ENCODE peak calls at places on chromosomes 2 and 18, in five cellular contexts. C is body of pancreas, N is K562, K is MM.1S, D is breast epithelium. U is an unnamed sample.

GRCh38 chr2:30371772-30372373 is 75.2 kb upstream of the LCLAT1 start:
- DNase-seq in C (no peak), N (no peak), K (no peak), D (no peak), U (no peak)

GRCh38 chr2:46497726-46498125 is 18.4 kb downstream of the TMEM247 start:
- DNase-seq in C (no peak), N (no peak), K (no peak), D (no peak), U (no peak)

GRCh38 chr2:64036343-64036742 is 17.1 kb upstream of the VPS54 start:
- DNase-seq in C (no peak), N (no peak), K (peak; percentile 63), D (no peak), U (no peak)

GRCh38 chr2:138202762-138203161 is 238.5 kb downstream of the HNMT start:
- DNase-seq in C (no peak), N (no peak), K (no peak), D (no peak), U (no peak)

GRCh38 chr2:101205521-101205998 is 47.1 kb upstream of the CNOT11 start:
- DNase-seq in C (peak; percentile 59), N (peak; percentile 30), K (peak; percentile 79), D (no peak), U (peak; percentile 68)

GRCh38 chr2:160207804-160208661 is 8.0 kb upstream of the ITGB6 start:
- DNase-seq in C (peak; percentile 43), N (no peak), K (no peak), D (peak; percentile 82), U (no peak)

GRCh38 chr2:35298493-35298892 is 1057.1 kb upstream of the CRIM1 start:
- DNase-seq in C (no peak), N (no peak), K (no peak), D (no peak), U (no peak)

GRCh38 chr2:24576617-24577016 is 85.6 kb downstream of the NCOA1 start:
- DNase-seq in C (no peak), N (no peak), K (no peak), D (no peak), U (no peak)

GRCh38 chr2:19993731-19994130 is 3.8 kb upstream of the WDR35 start:
- DNase-seq in C (no peak), N (no peak), K (no peak), D (no peak), U (no peak)

GRCh38 chr18:24090876-24091275 is 48.0 kb upstream of the CABYR start:
- DNase-seq in C (no peak), N (no peak), K (no peak), D (no peak), U (no peak)

GRCh38 chr2:172647439-172647838 is 88.2 kb upstream of the RAPGEF4 start:
- DNase-seq in C (no peak), N (no peak), K (no peak), D (no peak), U (no peak)

GRCh38 chr2:68831688-68832087 is 39.5 kb downstream of the BMP10 start:
- DNase-seq in C (no peak), N (no peak), K (no peak), D (no peak), U (no peak)

DNA sequence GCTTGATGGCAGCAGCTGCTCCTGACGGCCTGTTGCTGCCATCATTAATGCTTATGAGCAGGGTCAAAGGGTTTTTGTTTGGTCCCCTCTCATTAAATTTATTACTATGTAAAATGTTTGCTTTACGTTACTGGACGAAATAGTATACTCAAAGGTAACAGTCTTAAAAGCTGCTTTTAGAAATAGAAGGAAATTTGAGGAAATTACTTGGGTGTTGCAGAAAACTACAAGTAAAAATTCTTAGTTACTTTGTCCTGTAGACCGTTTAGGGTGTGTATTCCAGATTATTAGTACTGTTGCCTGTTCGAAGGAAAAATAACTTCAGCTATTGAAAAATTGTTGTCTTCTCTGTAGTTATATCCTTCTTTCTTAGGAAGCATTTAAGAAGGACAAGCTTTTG is 27.8 kb downstream of the DDX1 start:
- DNase-seq in C (no peak), N (no peak), K (no peak), D (no peak), U (no peak)
- H3K36me3 ChIP-seq in C (peaks cover 4% of the 10 kb centered on the region), N (peaks cover 96% of the 10 kb centered on the region), K (no peaks in the 10 kb centered on the region), D (peaks cover 13% of the 10 kb centered on the region), U (peaks cover 2% of the 10 kb centered on the region)

DNA sequence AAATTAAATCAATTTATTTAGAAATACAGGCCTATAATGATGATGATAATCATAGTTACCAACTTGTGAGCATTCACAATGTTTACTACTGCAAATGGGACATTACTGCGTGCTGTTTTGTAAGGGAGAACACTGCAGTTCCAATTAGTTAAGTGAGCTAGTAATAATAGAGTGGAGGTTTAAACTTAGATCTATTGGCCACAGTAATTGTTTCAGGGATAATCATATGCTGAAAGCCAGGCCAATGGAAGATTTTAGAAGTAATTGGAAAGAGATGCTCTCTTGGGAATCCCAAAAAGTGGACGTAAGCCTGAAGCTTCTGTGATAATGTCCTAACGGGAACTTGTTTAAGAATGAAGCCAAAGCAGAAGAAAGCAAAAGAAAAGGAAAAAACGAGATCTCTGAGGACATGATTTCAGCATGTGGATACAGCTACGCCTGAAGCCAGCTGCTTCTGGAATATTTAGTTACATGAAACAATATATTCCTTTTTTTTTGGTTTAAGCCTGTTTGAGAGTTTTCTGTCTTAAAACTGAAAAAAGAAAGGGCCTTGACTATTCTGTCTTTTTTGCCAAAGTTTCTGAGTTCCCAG is 594.6 kb downstream of the SLC4A3 start:
- DNase-seq in C (no peak), N (no peak), K (no peak), D (no peak), U (no peak)
- H3K4me1 ChIP-seq in C (no peaks in the 10 kb centered on the region), N (no peaks in the 10 kb centered on the region), K (no peaks in the 10 kb centered on the region), D (no peaks in the 10 kb centered on the region), U (no peaks in the 10 kb centered on the region)

GRCh38 chr2:96680561-96681141 is 38.1 kb downstream of the FER1L5 start:
- DNase-seq in C (no peak), N (no peak), K (no peak), D (no peak), U (no peak)

GRCh38 chr2:96683307-96683706 is 40.7 kb downstream of the FER1L5 start:
- DNase-seq in C (no peak), N (no peak), K (no peak), D (no peak), U (no peak)

GRCh38 chr2:96681540-96681939 is 39.0 kb downstream of the FER1L5 start:
- DNase-seq in C (no peak), N (no peak), K (no peak), D (no peak), U (no peak)

GRCh38 chr2:96683972-96684820 is 41.6 kb downstream of the FER1L5 start:
- DNase-seq in C (no peak), N (no peak), K (no peak), D (no peak), U (peak; percentile 21)

DNA sequence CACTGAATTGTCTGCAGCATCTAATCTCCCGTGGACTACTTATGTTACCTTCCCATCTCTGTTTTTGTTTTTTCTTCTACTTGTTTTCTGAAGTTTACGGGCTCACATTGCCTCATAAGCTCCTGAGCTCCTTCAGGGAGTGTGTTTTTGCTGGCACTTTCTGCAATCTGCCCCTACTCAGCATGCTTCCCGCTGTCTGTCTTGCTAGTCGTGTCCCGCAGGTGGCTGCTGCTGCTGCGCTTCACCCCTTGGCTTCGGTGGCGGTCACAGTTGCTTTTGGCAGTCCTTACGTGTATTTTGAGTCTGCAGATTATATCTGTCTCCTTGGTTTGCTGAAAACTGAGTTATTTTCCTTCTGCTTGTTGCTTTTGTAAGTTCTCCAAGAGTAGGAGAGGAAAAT is 37.3 kb downstream of the FER1L5 start:
- DNase-seq in C (peak; percentile 51), N (no peak), K (no peak), D (peak; percentile 72), U (no peak)
- TF ChIP-seq CTCF in C (peak; percentile 13), N (no peak), K (no peak), D (peak; percentile 12), U (no peak)

GRCh38 chr2:128134573-128134972 is 43.6 kb downstream of the UGGT1 start:
- DNase-seq in C (no peak), N (no peak), K (no peak), D (no peak), U (no peak)
- H3K36me3 ChIP-seq in C (peaks cover 12% of the 10 kb centered on the region), N (peaks cover 82% of the 10 kb centered on the region), K (peaks cover 16% of the 10 kb centered on the region), D (peaks cover 3% of the 10 kb centered on the region), U (peaks cover 5% of the 10 kb centered on the region)

GRCh38 chr2:7020468-7020867 is 103.3 kb downstream of the RNF144A start:
- DNase-seq in C (no peak), N (no peak), K (no peak), D (no peak), U (no peak)
- H3K4me1 ChIP-seq in C (peaks cover 90% of the 10 kb centered on the region), N (peaks cover 2% of the 10 kb centered on the region), K (no peaks in the 10 kb centered on the region), D (no peaks in the 10 kb centered on the region), U (no peaks in the 10 kb centered on the region)

GRCh38 chr2:120237491-120237902 is 14.3 kb upstream of the TMEM185B start:
- DNase-seq in C (no peak), N (peak; percentile 57), K (no peak), D (peak; percentile 7), U (peak; percentile 80)

GRCh38 chr2:120239488-120240287 is 13.0 kb upstream of the RALB start:
- DNase-seq in C (peak; percentile 55), N (no peak), K (no peak), D (no peak), U (peak; percentile 76)

GRCh38 chr2:120236791-120237190 is 13.6 kb upstream of the TMEM185B start:
- DNase-seq in C (no peak), N (no peak), K (no peak), D (peak; percentile 31), U (peak; percentile 16)

GRCh38 chr2:120240901-120241429 is 11.7 kb upstream of the RALB start:
- DNase-seq in C (no peak), N (no peak), K (no peak), D (peak; percentile 15), U (peak; percentile 21)

DNA sequence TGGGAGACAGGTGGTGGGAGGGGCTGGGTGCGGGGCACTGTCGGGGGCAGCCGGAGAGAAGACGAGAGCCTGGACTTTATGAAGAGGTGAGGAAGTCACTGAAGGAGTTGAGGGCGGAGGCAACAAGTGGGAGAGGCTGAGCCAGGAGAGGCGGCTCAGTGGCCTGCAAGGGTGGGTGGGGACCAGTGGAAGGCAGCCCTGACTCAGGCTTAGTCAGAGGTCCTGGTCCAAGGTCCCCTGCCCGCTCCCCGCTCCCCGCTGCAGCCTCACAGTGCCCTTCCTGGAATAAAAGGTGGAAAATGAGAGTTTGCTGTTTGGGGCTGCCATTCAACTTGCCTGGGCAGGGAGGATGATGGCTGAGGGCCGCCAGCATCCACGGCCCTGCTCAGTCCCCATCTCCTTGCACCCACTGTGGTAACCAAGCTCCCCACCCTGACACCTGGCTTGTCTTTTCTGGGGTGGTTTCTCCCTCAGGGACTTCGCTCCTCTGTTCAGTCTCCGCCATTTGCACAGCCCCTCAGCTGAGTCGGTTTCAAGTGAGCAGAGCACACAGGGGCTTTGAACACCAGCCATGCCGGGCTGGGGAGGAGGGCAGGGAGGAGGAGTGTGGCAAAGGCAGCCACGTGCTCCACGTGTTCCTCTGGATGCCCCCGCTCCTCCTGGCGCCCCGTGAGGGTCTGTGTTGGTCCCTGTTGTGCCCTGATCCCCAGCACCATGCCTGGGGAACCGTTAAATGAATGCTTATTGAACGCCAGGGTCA is 13.7 kb upstream of the RALB start:
- DNase-seq in C (no peak), N (peak; percentile 55), K (no peak), D (peak; percentile 49), U (peak; percentile 89)
- TF ChIP-seq CTCF in C (no peak), N (no peak), K (no peak), D (no peak), U (no peak)